ENCODE peak calls at places on chromosome 9, in seven cellular contexts. One of them, this sample, is unnamed.

GRCh38 chr9:83336696-83337095 is 201.5 kb downstream of the FRMD3 start:
- DNase-seq in sigmoid colon: no peak
- DNase-seq in stomach: no peak
- DNase-seq in upper lobe of left lung: no peak
- DNase-seq in suprapubic skin: no peak
- DNase-seq in prostate gland: no peak
- DNase-seq in HCT116: no peak
- DNase-seq in this sample: no peak

GRCh38 chr9:75788006-75788634 is 102.4 kb upstream of the PCSK5 start:
- DNase-seq in sigmoid colon: no peak
- DNase-seq in stomach: no peak
- DNase-seq in upper lobe of left lung: no peak
- DNase-seq in suprapubic skin: no peak
- DNase-seq in prostate gland: no peak
- DNase-seq in HCT116: no peak
- DNase-seq in this sample: no peak

GRCh38 chr9:95953986-95954385 is 78.5 kb downstream of the ERCC6L2 start:
- DNase-seq in sigmoid colon: no peak
- DNase-seq in stomach: no peak
- DNase-seq in upper lobe of left lung: no peak
- DNase-seq in suprapubic skin: no peak
- DNase-seq in prostate gland: no peak
- DNase-seq in HCT116: no peak
- DNase-seq in this sample: no peak

GRCh38 chr9:6096821-6097220 is 81.4 kb upstream of the RANBP6 start:
- DNase-seq in sigmoid colon: no peak
- DNase-seq in stomach: no peak
- DNase-seq in upper lobe of left lung: no peak
- DNase-seq in suprapubic skin: no peak
- DNase-seq in prostate gland: no peak
- DNase-seq in HCT116: no peak
- DNase-seq in this sample: no peak

GRCh38 chr9:97160255-97160654 is 121.3 kb upstream of the CTSV start:
- DNase-seq in sigmoid colon: no peak
- DNase-seq in stomach: no peak
- DNase-seq in upper lobe of left lung: no peak
- DNase-seq in suprapubic skin: no peak
- DNase-seq in prostate gland: no peak
- DNase-seq in HCT116: no peak
- DNase-seq in this sample: no peak

GRCh38 chr9:87556821-87557220 is 59.2 kb downstream of the DAPK1 start:
- DNase-seq in sigmoid colon: no peak
- DNase-seq in stomach: no peak
- DNase-seq in upper lobe of left lung: peak
- DNase-seq in suprapubic skin: no peak
- DNase-seq in prostate gland: no peak
- DNase-seq in HCT116: no peak
- DNase-seq in this sample: no peak

GRCh38 chr9:4196376-4196775 is 103.5 kb downstream of the GLIS3 start:
- DNase-seq in sigmoid colon: no peak
- DNase-seq in stomach: no peak
- DNase-seq in upper lobe of left lung: no peak
- DNase-seq in suprapubic skin: no peak
- DNase-seq in prostate gland: no peak
- DNase-seq in HCT116: no peak
- DNase-seq in this sample: no peak

GRCh38 chr9:134178781-134179551 is 14.6 kb upstream of the RNU6ATAC start:
- DNase-seq in sigmoid colon: peak
- DNase-seq in stomach: no peak
- DNase-seq in upper lobe of left lung: no peak
- DNase-seq in suprapubic skin: peak
- DNase-seq in prostate gland: no peak
- DNase-seq in HCT116: no peak
- DNase-seq in this sample: no peak

GRCh38 chr9:13513710-13514444 is 234.4 kb upstream of the MPDZ start:
- DNase-seq in sigmoid colon: no peak
- DNase-seq in stomach: no peak
- DNase-seq in upper lobe of left lung: no peak
- DNase-seq in suprapubic skin: no peak
- DNase-seq in prostate gland: peak
- DNase-seq in HCT116: no peak
- DNase-seq in this sample: no peak

GRCh38 chr9:94726495-94727191 is at the start of gene AOPEP:
- DNase-seq in sigmoid colon: peak
- DNase-seq in stomach: peak
- DNase-seq in upper lobe of left lung: peak
- DNase-seq in suprapubic skin: peak
- DNase-seq in prostate gland: peak
- DNase-seq in HCT116: peak
- DNase-seq in this sample: peak
- TF ChIP-seq POLR2A in sigmoid colon: peak
- TF ChIP-seq POLR2A in stomach: peak
- TF ChIP-seq POLR2A in upper lobe of left lung: peak
- TF ChIP-seq POLR2A in suprapubic skin: no peak
- TF ChIP-seq POLR2A in prostate gland: peak
- TF ChIP-seq POLR2A in HCT116: peak
- TF ChIP-seq POLR2A in this sample: peak

GRCh38 chr9:22098636-22099332 is 89.7 kb upstream of the CDKN2B start:
- DNase-seq in sigmoid colon: no peak
- DNase-seq in stomach: no peak
- DNase-seq in upper lobe of left lung: no peak
- DNase-seq in suprapubic skin: no peak
- DNase-seq in prostate gland: no peak
- DNase-seq in HCT116: no peak
- DNase-seq in this sample: no peak

GRCh38 chr9:22100626-22101025 is 91.5 kb upstream of the CDKN2B start:
- DNase-seq in sigmoid colon: no peak
- DNase-seq in stomach: no peak
- DNase-seq in upper lobe of left lung: no peak
- DNase-seq in suprapubic skin: no peak
- DNase-seq in prostate gland: no peak
- DNase-seq in HCT116: peak
- DNase-seq in this sample: no peak

GRCh38 chr9:22102347-22103053 is 93.4 kb upstream of the CDKN2B start:
- DNase-seq in sigmoid colon: no peak
- DNase-seq in stomach: no peak
- DNase-seq in upper lobe of left lung: no peak
- DNase-seq in suprapubic skin: no peak
- DNase-seq in prostate gland: no peak
- DNase-seq in HCT116: no peak
- DNase-seq in this sample: no peak

GRCh38 chr9:22097712-22098111 is 88.6 kb upstream of the CDKN2B start:
- DNase-seq in sigmoid colon: no peak
- DNase-seq in stomach: no peak
- DNase-seq in upper lobe of left lung: no peak
- DNase-seq in suprapubic skin: no peak
- DNase-seq in prostate gland: no peak
- DNase-seq in HCT116: no peak
- DNase-seq in this sample: no peak
- TF ChIP-seq POLR2AphosphoS5 in sigmoid colon: no peak
- TF ChIP-seq POLR2AphosphoS5 in stomach: no peak
- TF ChIP-seq POLR2AphosphoS5 in upper lobe of left lung: no peak
- TF ChIP-seq POLR2AphosphoS5 in suprapubic skin: no peak
- TF ChIP-seq POLR2AphosphoS5 in prostate gland: peak
- TF ChIP-seq POLR2AphosphoS5 in HCT116: no peak
- TF ChIP-seq POLR2AphosphoS5 in this sample: no peak

GRCh38 chr9:121582641-121583040 is 68.8 kb upstream of the DAB2IP start:
- DNase-seq in sigmoid colon: no peak
- DNase-seq in stomach: no peak
- DNase-seq in upper lobe of left lung: no peak
- DNase-seq in suprapubic skin: no peak
- DNase-seq in prostate gland: no peak
- DNase-seq in HCT116: no peak
- DNase-seq in this sample: no peak
- H3K27ac ChIP-seq in sigmoid colon: no peak
- H3K27ac ChIP-seq in stomach: peak
- H3K27ac ChIP-seq in upper lobe of left lung: no peak
- H3K27ac ChIP-seq in suprapubic skin: no peak
- H3K27ac ChIP-seq in prostate gland: no peak
- H3K27ac ChIP-seq in HCT116: no peak
- H3K27ac ChIP-seq in this sample: no peak

DNA sequence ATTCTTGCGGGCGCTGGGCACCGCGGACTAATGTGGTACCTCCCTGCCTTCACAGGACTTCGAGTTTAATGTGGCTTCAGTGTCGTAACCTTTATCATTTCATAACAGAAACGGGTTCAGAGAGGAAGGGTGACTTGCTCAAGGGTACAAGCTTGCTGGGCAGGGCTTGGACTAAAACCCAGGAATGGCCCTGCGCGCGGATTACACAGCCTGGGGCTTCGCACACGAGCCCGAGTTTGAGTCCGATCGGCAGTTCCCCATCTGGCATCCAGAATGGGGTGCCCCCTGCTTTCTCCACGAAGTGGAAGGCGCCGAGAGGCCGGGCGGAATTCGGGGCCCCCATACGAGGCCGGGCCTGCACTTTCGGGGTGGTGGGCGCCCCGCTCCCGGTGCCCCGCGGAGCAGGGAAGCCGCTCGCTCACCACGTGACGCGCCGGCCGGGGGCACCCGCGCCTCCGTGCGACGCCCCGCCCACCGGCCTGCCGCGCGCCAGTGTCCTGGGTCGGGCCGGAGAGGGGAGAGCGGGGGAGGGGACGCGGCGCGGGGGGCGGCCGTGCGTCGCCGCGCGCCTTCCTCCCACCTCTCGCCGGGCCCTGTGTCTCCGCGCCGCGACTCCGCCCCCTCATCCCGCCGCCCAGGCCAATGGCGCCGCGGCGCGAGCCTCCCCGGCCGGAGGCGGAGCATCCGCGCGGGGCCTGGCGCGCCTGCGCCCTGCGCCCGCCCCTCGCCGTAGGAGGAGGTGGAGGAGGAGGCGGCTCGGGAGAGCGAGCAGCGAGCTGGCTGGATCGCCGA is at the start of gene SET:
- DNase-seq in sigmoid colon: peak
- DNase-seq in stomach: peak
- DNase-seq in upper lobe of left lung: peak
- DNase-seq in suprapubic skin: peak
- DNase-seq in prostate gland: peak
- DNase-seq in HCT116: peak
- DNase-seq in this sample: peak
- TF ChIP-seq POLR2A in sigmoid colon: no peak
- TF ChIP-seq POLR2A in stomach: no peak
- TF ChIP-seq POLR2A in upper lobe of left lung: peak
- TF ChIP-seq POLR2A in suprapubic skin: peak
- TF ChIP-seq POLR2A in prostate gland: peak
- TF ChIP-seq POLR2A in HCT116: peak
- TF ChIP-seq POLR2A in this sample: no peak

DNA sequence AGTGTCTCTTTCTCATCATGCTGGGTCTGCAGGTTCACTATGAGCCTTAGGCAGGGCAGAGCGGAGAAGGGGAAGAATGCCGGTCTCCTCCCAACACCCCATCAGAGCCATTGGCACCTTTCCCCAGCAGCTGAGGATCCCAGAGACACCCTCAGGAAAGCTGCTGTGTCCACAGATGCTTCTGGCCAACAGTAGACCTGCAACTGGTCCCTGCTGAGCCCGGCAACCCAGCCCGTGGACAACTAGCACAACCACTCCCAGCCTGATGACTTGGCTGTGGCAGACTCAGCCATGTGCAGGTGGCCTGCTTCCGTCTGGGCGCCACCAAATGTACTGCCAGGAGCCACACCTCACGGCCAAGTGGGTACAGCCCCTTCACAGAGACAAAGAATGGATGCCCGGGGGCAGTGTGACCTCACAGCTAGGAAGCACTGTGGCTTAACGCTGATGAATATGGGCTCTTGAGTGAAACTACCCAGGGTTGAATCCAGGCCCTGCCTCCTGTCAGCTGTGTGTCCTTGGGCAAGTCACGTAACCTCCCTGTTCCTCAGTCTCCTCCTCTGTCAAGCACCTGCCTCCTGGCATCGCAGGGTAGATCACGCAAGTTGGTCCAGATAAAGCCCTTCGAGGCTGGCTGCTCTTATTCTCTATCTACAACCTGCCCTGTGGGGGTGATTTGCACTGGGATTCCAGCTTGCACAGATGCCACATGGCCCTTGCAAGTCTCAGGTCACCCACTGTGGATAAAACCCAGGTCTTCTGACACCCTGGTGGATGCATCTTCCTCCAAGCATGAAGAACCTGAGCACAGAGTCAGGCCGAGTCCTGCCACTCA is 224.9 kb downstream of the PBX3 start:
- DNase-seq in sigmoid colon: no peak
- DNase-seq in stomach: no peak
- DNase-seq in upper lobe of left lung: no peak
- DNase-seq in suprapubic skin: no peak
- DNase-seq in prostate gland: no peak
- DNase-seq in HCT116: no peak
- DNase-seq in this sample: no peak
- TF ChIP-seq POLR2AphosphoS5 in sigmoid colon: no peak
- TF ChIP-seq POLR2AphosphoS5 in stomach: no peak
- TF ChIP-seq POLR2AphosphoS5 in upper lobe of left lung: no peak
- TF ChIP-seq POLR2AphosphoS5 in suprapubic skin: no peak
- TF ChIP-seq POLR2AphosphoS5 in prostate gland: no peak
- TF ChIP-seq POLR2AphosphoS5 in HCT116: no peak
- TF ChIP-seq POLR2AphosphoS5 in this sample: no peak

GRCh38 chr9:118533850-118534249 is 829.6 kb downstream of the TLR4 start:
- DNase-seq in sigmoid colon: no peak
- DNase-seq in stomach: no peak
- DNase-seq in upper lobe of left lung: no peak
- DNase-seq in suprapubic skin: no peak
- DNase-seq in prostate gland: no peak
- DNase-seq in HCT116: no peak
- DNase-seq in this sample: no peak

GRCh38 chr9:118533101-118533500 is 828.9 kb downstream of the TLR4 start:
- DNase-seq in sigmoid colon: no peak
- DNase-seq in stomach: no peak
- DNase-seq in upper lobe of left lung: no peak
- DNase-seq in suprapubic skin: no peak
- DNase-seq in prostate gland: no peak
- DNase-seq in HCT116: no peak
- DNase-seq in this sample: no peak

GRCh38 chr9:118529210-118529609 is 825.0 kb downstream of the TLR4 start:
- DNase-seq in sigmoid colon: no peak
- DNase-seq in stomach: no peak
- DNase-seq in upper lobe of left lung: no peak
- DNase-seq in suprapubic skin: no peak
- DNase-seq in prostate gland: no peak
- DNase-seq in HCT116: no peak
- DNase-seq in this sample: no peak

GRCh38 chr9:118529624-118530214 is 825.5 kb downstream of the TLR4 start:
- DNase-seq in sigmoid colon: no peak
- DNase-seq in stomach: no peak
- DNase-seq in upper lobe of left lung: no peak
- DNase-seq in suprapubic skin: no peak
- DNase-seq in prostate gland: no peak
- DNase-seq in HCT116: no peak
- DNase-seq in this sample: no peak
- H3K27ac ChIP-seq in sigmoid colon: no peak
- H3K27ac ChIP-seq in stomach: no peak
- H3K27ac ChIP-seq in upper lobe of left lung: no peak
- H3K27ac ChIP-seq in suprapubic skin: no peak
- H3K27ac ChIP-seq in prostate gland: no peak
- H3K27ac ChIP-seq in HCT116: no peak
- H3K27ac ChIP-seq in this sample: no peak

GRCh38 chr9:127578952-127579853 is 32.9 kb upstream of the STXBP1 start:
- DNase-seq in sigmoid colon: peak
- DNase-seq in stomach: peak
- DNase-seq in upper lobe of left lung: peak
- DNase-seq in suprapubic skin: peak
- DNase-seq in prostate gland: peak
- DNase-seq in HCT116: peak
- DNase-seq in this sample: peak
- TF ChIP-seq POLR2A in sigmoid colon: no peak
- TF ChIP-seq POLR2A in stomach: no peak
- TF ChIP-seq POLR2A in upper lobe of left lung: peak
- TF ChIP-seq POLR2A in suprapubic skin: no peak
- TF ChIP-seq POLR2A in prostate gland: peak
- TF ChIP-seq POLR2A in HCT116: peak
- TF ChIP-seq POLR2A in this sample: no peak